ENCODE peak calls at places on chromosome 11, in five cellular contexts. M, F, Y, S and G are unnamed samples.

GRCh38 chr11:15861256-15861655 is 495.1 kb downstream of the SOX6 start:
- DNase-seq in M (no peak), F (no peak), Y (no peak), S (no peak), G (no peak)

GRCh38 chr11:106156290-106156937 is 79.0 kb downstream of the AASDHPPT start:
- DNase-seq in M (no peak), F (no peak), Y (no peak), S (peak; percentile 21), G (no peak)

GRCh38 chr11:115548878-115549528 is 44.8 kb upstream of the CADM1 start:
- DNase-seq in M (no peak), F (no peak), Y (no peak), S (no peak), G (no peak)

GRCh38 chr11:132056689-132057088 is 686.3 kb downstream of the NTM start:
- DNase-seq in M (no peak), F (peak; percentile 25), Y (no peak), S (no peak), G (no peak)

GRCh38 chr11:15688351-15688792 is 573.6 kb downstream of the INSC start:
- DNase-seq in M (no peak), F (no peak), Y (no peak), S (no peak), G (no peak)

GRCh38 chr11:35318977-35319925 is 100.1 kb downstream of the SLC1A2 start:
- DNase-seq in M (no peak), F (no peak), Y (no peak), S (no peak), G (no peak)

GRCh38 chr11:90134420-90135003 is at the start of gene NAALAD2:
- DNase-seq in M (peak; percentile 60), F (peak; percentile 62), Y (no peak), S (peak; percentile 67), G (no peak)

GRCh38 chr11:111148116-111148515 is 97.4 kb upstream of the POU2AF2 start:
- DNase-seq in M (no peak), F (no peak), Y (no peak), S (no peak), G (no peak)

GRCh38 chr11:94417386-94417987 is 16.3 kb upstream of the GPR83 start:
- DNase-seq in M (no peak), F (no peak), Y (no peak), S (no peak), G (no peak)

GRCh38 chr11:117819096-117820040 is 5.2 kb downstream of the FXYD2 start:
- DNase-seq in M (peak; percentile 55), F (peak; percentile 44), Y (no peak), S (peak; percentile 63), G (no peak)
- TF ChIP-seq CTCF in M (peak; percentile 15), F (peak; percentile 40), Y (peak; percentile 49), S (no peak), G (peak; percentile 38)

GRCh38 chr11:116840746-116841296 is 3.4 kb upstream of the APOA1 start:
- DNase-seq in M (peak; percentile 71), F (no peak), Y (no peak), S (no peak), G (no peak)
- H3K4me3 ChIP-seq in M (no peak overlapping the region), F (no peak overlapping the region), Y (no peak overlapping the region), S (no peak overlapping the region), G (no peak overlapping the region)

GRCh38 chr11:117096140-117096972 is 1.9 kb downstream of the SIK3 start:
- DNase-seq in M (peak; percentile 65), F (peak; percentile 58), Y (no peak), S (peak; percentile 16), G (no peak)

GRCh38 chr11:117097567-117098268 is 510 bp downstream of the SIK3 start:
- DNase-seq in M (peak; percentile 60), F (peak; percentile 32), Y (no peak), S (peak; percentile 52), G (no peak)

GRCh38 chr11:117096973-117097566 is 1.2 kb downstream of the SIK3 start:
- DNase-seq in M (no peak), F (no peak), Y (no peak), S (no peak), G (no peak)

GRCh38 chr11:117099681-117100080 is 1.5 kb upstream of the SIK3 start:
- DNase-seq in M (no peak), F (no peak), Y (no peak), S (no peak), G (no peak)

DNA sequence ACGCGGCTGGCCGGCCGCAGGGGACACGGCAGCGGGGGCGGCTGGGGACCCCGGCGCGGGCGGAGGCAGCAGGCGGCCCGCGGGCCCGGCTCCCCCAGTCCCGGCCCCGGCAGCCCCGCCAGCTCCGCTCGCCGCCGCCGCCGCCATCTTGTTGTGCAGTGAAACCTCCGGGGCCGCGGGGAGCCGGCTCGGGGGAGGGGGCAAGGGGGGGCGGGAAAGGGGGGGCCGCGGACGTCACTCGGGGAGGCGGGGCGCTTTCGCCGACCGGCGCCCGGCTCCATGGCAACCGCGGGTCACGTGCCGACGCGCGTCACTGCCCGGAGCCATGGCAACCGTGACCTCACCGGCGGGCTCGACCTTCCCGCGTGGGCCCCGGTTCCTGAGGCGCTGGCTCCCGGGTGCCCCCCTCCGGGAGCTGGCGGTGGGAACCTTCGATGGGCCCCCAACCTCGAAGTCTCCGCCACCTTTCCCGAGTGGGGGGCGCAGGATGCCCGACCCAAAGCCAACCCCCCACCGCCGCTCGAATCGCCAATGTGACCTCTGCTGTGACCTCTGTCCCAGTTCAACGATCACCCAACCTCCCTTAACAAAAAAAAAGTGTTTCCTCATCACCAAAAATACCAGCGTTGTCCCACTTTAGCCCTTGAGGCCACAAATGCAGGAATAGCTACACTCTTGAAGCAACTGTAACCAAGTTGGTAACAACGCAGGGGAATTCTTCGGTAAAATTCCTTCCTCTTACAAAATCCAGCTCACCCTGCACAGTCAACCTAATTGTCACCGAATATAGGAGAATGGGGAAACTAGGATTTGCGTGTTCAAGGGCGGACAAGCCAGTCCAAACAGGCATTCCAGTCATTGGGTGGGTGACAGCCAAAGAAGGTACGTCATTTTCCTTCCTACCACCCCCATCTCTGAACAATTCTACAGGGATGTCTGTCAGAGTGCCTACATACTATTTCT is at the start of gene SIK3:
- DNase-seq in M (peak; percentile 97), F (peak; percentile 94), Y (peak; percentile 72), S (peak; percentile 95), G (peak; percentile 83)
- TF ChIP-seq CTCF in M (peak; percentile 27), F (peak; percentile 63), Y (peak; percentile 48), S (peak; percentile 17), G (peak; percentile 16)

GRCh38 chr11:14290422-14290821 is 68.6 kb downstream of the RRAS2 start:
- DNase-seq in M (no peak), F (no peak), Y (no peak), S (no peak), G (no peak)

DNA sequence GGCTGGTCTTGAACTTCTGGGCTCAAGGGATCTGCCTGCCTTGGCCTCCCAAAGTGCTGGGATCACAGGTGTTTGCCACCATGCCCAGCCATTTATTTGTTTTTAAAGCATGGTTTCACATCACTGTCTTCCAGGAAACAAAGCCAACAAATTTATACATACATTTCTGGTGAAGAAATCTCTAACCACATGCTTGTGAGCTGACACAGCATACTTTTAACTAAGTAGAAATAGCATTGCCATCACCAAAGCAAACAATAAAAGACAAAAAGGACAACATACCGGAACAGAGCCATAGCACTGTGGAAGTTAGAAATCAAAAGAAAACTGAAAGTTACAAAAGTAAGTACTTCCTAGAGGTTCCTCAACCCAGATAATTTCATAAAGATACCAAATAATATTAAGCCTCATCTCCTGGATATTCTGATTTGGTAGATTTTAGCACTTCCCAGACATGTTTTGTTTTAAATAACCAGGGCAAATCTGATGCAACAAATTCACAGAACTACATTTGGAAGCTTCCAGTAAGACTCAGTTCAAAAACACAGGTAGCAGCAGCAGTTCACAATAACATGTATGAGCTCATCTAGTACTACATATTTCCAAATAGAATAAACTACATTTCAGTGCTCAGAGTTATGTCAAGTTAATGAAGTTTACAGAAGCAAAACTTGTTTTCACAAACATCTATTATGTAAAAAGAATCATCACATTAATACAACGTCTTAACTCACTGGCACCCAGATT is 70.6 kb downstream of the RRAS2 start:
- DNase-seq in M (no peak), F (no peak), Y (no peak), S (no peak), G (no peak)
- H3K4me3 ChIP-seq in M (no peak overlapping the region), F (no peak overlapping the region), Y (no peak overlapping the region), S (no peak overlapping the region), G (no peak overlapping the region)

DNA sequence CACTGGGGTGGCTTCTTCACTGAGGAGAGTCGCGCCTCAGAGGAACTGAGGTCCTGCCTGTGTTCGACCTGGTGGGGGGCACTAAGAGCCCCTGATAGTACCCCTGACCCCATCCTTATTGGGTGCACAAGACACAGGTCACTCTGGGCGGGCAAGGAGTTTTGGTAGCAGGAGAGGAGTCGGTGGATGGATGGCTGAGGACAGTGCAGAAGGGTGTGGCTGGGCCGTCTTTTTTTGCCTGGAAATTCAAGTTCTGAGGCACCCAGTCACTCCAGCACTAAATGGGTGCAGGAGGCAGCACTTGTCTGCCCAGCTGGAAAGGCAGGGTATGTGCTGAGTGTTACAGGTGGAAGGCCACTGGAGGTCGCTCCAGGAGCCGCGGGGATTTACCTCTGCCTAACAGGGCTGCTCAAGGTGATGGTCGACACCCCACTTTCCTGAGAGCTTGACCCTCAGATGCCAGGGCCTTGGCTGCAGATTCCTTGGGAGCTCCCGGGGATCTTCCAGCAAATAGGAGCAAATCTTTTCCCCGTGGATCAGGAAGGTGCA is 960 bp downstream of the TSSC4 start:
- DNase-seq in M (no peak), F (no peak), Y (no peak), S (no peak), G (no peak)
- TF ChIP-seq CTCF in M (no peak), F (no peak), Y (no peak), S (no peak), G (no peak)

GRCh38 chr11:126544311-126545056 is 189.0 kb downstream of the ST3GAL4 start:
- DNase-seq in M (no peak), F (no peak), Y (no peak), S (peak; percentile 60), G (no peak)
- H3K4me3 ChIP-seq in M (no peak overlapping the region), F (no peak overlapping the region), Y (no peak overlapping the region), S (no peak overlapping the region), G (no peak overlapping the region)

GRCh38 chr11:40133526-40133925 is 1325.9 kb downstream of the LRRC4C start:
- DNase-seq in M (no peak), F (no peak), Y (no peak), S (no peak), G (no peak)

GRCh38 chr11:40132881-40133280 is 1326.6 kb downstream of the LRRC4C start:
- DNase-seq in M (no peak), F (no peak), Y (no peak), S (no peak), G (no peak)

GRCh38 chr11:40130427-40130826 is 1329.0 kb downstream of the LRRC4C start:
- DNase-seq in M (no peak), F (no peak), Y (no peak), S (no peak), G (no peak)

GRCh38 chr11:40125054-40125453 is 1334.4 kb downstream of the LRRC4C start:
- DNase-seq in M (no peak), F (no peak), Y (no peak), S (no peak), G (no peak)

DNA sequence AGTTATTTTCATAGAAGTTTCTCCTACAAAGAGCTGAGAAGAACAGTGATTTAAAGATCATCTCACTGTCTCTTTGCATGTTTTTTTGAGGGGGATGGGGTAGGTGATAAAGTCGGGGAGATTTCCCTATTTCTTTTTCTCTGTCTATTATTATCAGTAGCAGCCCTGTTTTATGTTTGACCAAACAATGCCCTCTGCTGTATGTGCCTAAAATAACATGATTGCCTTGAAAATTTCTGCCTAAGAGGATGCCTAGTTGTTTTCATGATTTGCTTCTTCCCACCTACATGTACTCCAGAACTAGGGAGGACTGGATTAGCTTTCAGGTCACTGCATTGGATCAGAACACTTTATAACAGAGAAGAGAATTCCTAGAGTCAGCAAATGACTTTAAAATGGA is 1330.2 kb downstream of the LRRC4C start:
- DNase-seq in M (no peak), F (no peak), Y (no peak), S (no peak), G (no peak)
- TF ChIP-seq CTCF in M (peak; percentile 14), F (peak; percentile 54), Y (no peak), S (no peak), G (peak; percentile 38)